ENCODE peak calls at places on chromosomes 4 and X, in six cellular contexts. I is right atrium auricular region, P is heart left ventricle, K is breast epithelium, Z is transverse colon, W is SJSA1. U is an unnamed sample.

GRCh38 chr4:48322063-48322462 is 19.3 kb upstream of the SLAIN2 start:
- DNase-seq in P (no peak), W (no peak), I (no peak), K (no peak), Z (no peak), U (no peak)

GRCh38 chr4:136392576-136392975 is 1139.7 kb downstream of the PCDH18 start:
- DNase-seq in W (no peak), I (no peak), K (no peak), Z (no peak), P (no peak), U (no peak)

GRCh38 chr4:143986173-143986572 is 33.0 kb downstream of the GYPB start:
- DNase-seq in I (no peak), W (no peak), Z (no peak), P (no peak), K (no peak), U (peak; percentile 46)

GRCh38 chr4:244471-244870 is 60.8 kb downstream of the ZNF732 start:
- DNase-seq in Z (peak; percentile 44), K (no peak), I (peak; percentile 63), W (no peak), P (no peak), U (peak; percentile 38)

GRCh38 chrX:141652315-141652714 is 46.2 kb downstream of the SPANXD start:
- DNase-seq in K (no peak), W (no peak), P (no peak), I (no peak), Z (no peak), U (no peak)

GRCh38 chrX:42362219-42362618 is 415.7 kb downstream of the PPP1R2C start:
- DNase-seq in Z (no peak), P (no peak), W (no peak), I (no peak), K (no peak), U (no peak)

GRCh38 chrX:100410901-100411801 is 1.1 kb upstream of the PCDH19 start:
- DNase-seq in K (no peak), W (no peak), Z (no peak), P (no peak), I (no peak), U (peak; percentile 47)

GRCh38 chr4:153060191-153060590 is 124.1 kb downstream of the FHDC1 start:
- DNase-seq in Z (no peak), W (no peak), P (no peak), I (no peak), K (no peak), U (no peak)

GRCh38 chr4:6239968-6240367 is 29.7 kb upstream of the WFS1 start:
- DNase-seq in P (peak; percentile 12), K (peak; percentile 24), W (no peak), I (no peak), Z (no peak), U (no peak)

GRCh38 chr4:73664470-73664869 is 44.2 kb upstream of the RASSF6 start:
- DNase-seq in K (no peak), I (no peak), W (no peak), P (no peak), Z (no peak), U (no peak)

GRCh38 chrX:57651169-57651919 is 28.7 kb downstream of the NLRP2B start:
- DNase-seq in I (no peak), K (no peak), P (no peak), Z (no peak), W (no peak), U (peak; percentile 28)

GRCh38 chrX:55056820-55057690 is 17.8 kb upstream of the PAGE2B start:
- DNase-seq in W (no peak), I (no peak), P (no peak), K (no peak), Z (no peak), U (no peak)

GRCh38 chrX:68498044-68498507 is 775 bp upstream of the YIPF6 start:
- DNase-seq in P (no peak), I (no peak), Z (no peak), W (no peak), K (no peak), U (no peak)

GRCh38 chr4:25290490-25291067 is 22.0 kb upstream of the ZCCHC4 start:
- DNase-seq in Z (no peak), P (no peak), I (no peak), W (no peak), K (no peak), U (peak; percentile 48)

GRCh38 chr4:70927502-70928139 is 25.5 kb downstream of the MOB1B start:
- DNase-seq in I (no peak), Z (no peak), P (no peak), W (no peak), K (no peak), U (no peak)

GRCh38 chrX:105647749-105648148 is 174.6 kb upstream of the NRK start:
- DNase-seq in Z (no peak), K (no peak), P (no peak), I (no peak), W (no peak), U (no peak)

GRCh38 chrX:125505207-125505606 is 185.5 kb downstream of the TEX13C start:
- DNase-seq in W (no peak), I (no peak), K (no peak), Z (no peak), P (no peak), U (no peak)

GRCh38 chrX:46444011-46444410 is 101.2 kb downstream of the ZNF674 start:
- DNase-seq in W (peak; percentile 53), Z (no peak), K (no peak), P (no peak), I (no peak), U (no peak)

GRCh38 chr4:163384926-163385325 is 41.2 kb downstream of the NPY5R start:
- DNase-seq in P (no peak), I (no peak), W (no peak), K (no peak), Z (no peak), U (no peak)

GRCh38 chr4:81746071-81746470 is 274.4 kb upstream of the RASGEF1B start:
- DNase-seq in P (no peak), K (no peak), Z (no peak), W (no peak), I (no peak), U (no peak)

GRCh38 chr4:138053601-138054322 is 188.4 kb downstream of the SLC7A11 start:
- DNase-seq in Z (no peak), W (peak; percentile 74), P (no peak), K (no peak), I (no peak), U (no peak)

GRCh38 chr4:7786517-7786916 is 153.1 kb downstream of the AFAP1 start:
- DNase-seq in P (no peak), W (no peak), I (no peak), Z (no peak), K (no peak), U (no peak)

GRCh38 chr4:40418430-40419230 is 83.5 kb downstream of the CHRNA9 start:
- DNase-seq in K (no peak), W (no peak), Z (no peak), I (no peak), P (no peak), U (no peak)

GRCh38 chr4:140579278-140579677 is 10.5 kb upstream of the UCP1 start:
- DNase-seq in K (no peak), W (no peak), I (no peak), Z (no peak), P (no peak), U (no peak)

GRCh38 chrX:78327370-78328048 is at the start of gene CYSLTR1:
- DNase-seq in P (no peak), Z (no peak), K (no peak), W (no peak), I (no peak), U (peak; percentile 1)

GRCh38 chr4:140098481-140099132 is 55.4 kb downstream of the MAML3 start:
- DNase-seq in Z (no peak), K (no peak), P (no peak), I (no peak), W (no peak), U (no peak)

GRCh38 chr4:42446823-42447222 is 49.5 kb downstream of the SHISA3 start:
- DNase-seq in I (no peak), P (no peak), W (no peak), K (no peak), Z (no peak), U (no peak)

DNA sequence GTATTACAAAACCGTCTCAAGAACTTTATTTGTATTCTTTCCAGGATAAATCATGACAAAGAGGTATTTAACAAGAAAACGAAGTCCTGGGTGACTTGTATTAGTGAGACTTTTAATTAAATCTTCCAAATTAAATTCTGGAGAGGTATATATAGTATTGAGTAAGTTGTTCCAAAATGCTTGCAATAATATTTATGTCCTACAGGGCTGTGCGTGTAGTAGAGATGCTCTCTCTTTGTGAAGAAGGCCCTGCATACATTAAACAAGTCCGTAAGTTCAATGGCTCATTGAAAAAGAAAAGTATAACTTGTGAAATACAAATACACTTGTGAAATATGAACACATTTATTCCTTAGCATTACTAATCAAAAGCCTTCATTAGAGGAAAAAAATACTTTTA is 211.4 kb downstream of the ARHGAP24 start:
- DNase-seq in I (no peak), W (no peak), P (no peak), K (no peak), Z (no peak), U (no peak)
- H3K36me3 ChIP-seq in I (no peaks in the 10 kb centered on the region), W (no peaks in the 10 kb centered on the region), P (no peaks in the 10 kb centered on the region), K (no peaks in the 10 kb centered on the region), Z (no peaks in the 10 kb centered on the region), U (no peaks in the 10 kb centered on the region)

GRCh38 chrX:627510-627964 is 3.1 kb upstream of the SHOX start:
- DNase-seq in I (no peak), K (no peak), W (peak; percentile 25), Z (no peak), P (no peak), U (peak; percentile 56)

GRCh38 chrX:630007-630921 is at the start of gene SHOX:
- DNase-seq in W (peak; percentile 37), P (no peak), Z (no peak), K (no peak), I (no peak), U (peak; percentile 44)

GRCh38 chrX:626745-627509 is 3.7 kb upstream of the SHOX start:
- DNase-seq in K (no peak), P (no peak), Z (no peak), I (no peak), W (peak; percentile 5), U (peak; percentile 50)

GRCh38 chrX:629230-630006 is 1.2 kb upstream of the SHOX start:
- DNase-seq in P (no peak), I (no peak), Z (no peak), W (peak; percentile 14), K (no peak), U (peak; percentile 37)

GRCh38 chrX:627995-628394 is 2.6 kb upstream of the SHOX start:
- DNase-seq in W (no peak), K (no peak), P (no peak), Z (no peak), I (no peak), U (no peak)
- H3K27me3 ChIP-seq in W (no peaks in the 10 kb centered on the region), K (no peaks in the 10 kb centered on the region), P (peaks cover 23% of the 10 kb centered on the region), Z (peaks cover 81% of the 10 kb centered on the region), I (peaks cover 26% of the 10 kb centered on the region), U (peaks cover 100% of the 10 kb centered on the region)

DNA sequence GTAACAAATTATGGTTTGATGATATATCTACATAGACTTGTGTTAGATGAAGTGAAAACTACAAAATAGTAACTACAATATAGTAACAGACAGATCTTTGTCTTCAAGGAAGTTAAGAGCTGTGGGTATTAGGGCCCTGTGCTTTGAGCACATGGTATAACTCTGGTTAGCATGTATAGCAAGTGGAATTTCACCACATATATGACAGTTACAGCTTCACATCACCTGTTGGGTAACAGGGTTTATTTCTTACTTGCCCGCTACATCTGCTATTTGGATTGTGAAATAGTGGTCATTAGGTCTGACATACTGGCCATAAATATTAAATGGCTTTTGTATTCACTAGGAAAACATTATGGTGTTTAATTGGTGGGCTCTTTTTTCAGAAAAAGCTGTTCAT is 20.2 kb downstream of the OFD1 start:
- DNase-seq in K (no peak), W (no peak), I (no peak), Z (no peak), P (no peak), U (no peak)
- H3K36me3 ChIP-seq in K (no peaks in the 10 kb centered on the region), W (peaks cover 4% of the 10 kb centered on the region), I (peaks cover 8% of the 10 kb centered on the region), Z (no peaks in the 10 kb centered on the region), P (no peaks in the 10 kb centered on the region), U (peaks cover 6% of the 10 kb centered on the region)

GRCh38 chrX:136620780-136621179 is 27.2 kb upstream of the CD40LG start:
- DNase-seq in W (no peak), P (no peak), I (no peak), K (no peak), Z (no peak), U (no peak)
- H3K27me3 ChIP-seq in W (no peaks in the 10 kb centered on the region), P (no peaks in the 10 kb centered on the region), I (no peaks in the 10 kb centered on the region), K (no peaks in the 10 kb centered on the region), Z (no peaks in the 10 kb centered on the region), U (no peaks in the 10 kb centered on the region)